ENCODE peak calls at places on chromosomes 4 and X, in nine cellular contexts. H, P, Y, D, G, A, I, N and S are unnamed samples.

GRCh38 chr4:137677851-137678250 is 145.6 kb upstream of the PCDH18 start:
- DNase-seq in H (no peak), P (peak; percentile 80), Y (no peak), D (no peak), G (no peak), A (peak; percentile 81), I (peak; percentile 58), N (no peak), S (no peak)

GRCh38 chr4:10733016-10733415 is 48.4 kb upstream of the CLNK start:
- DNase-seq in H (no peak), P (no peak), Y (no peak), D (no peak), G (no peak), A (no peak), I (no peak), N (no peak), S (no peak)

GRCh38 chrX:10783451-10783995 is 163.1 kb upstream of the MID1 start:
- DNase-seq in H (no peak), P (no peak), Y (no peak), D (no peak), G (no peak), A (no peak), I (no peak), N (no peak), S (no peak)

GRCh38 chrX:13898603-13899002 is 81.7 kb upstream of the GPM6B start:
- DNase-seq in H (no peak), P (peak; percentile 24), Y (no peak), D (no peak), G (peak; percentile 11), A (no peak), I (peak; percentile 74), N (no peak), S (no peak)

GRCh38 chrX:126137899-126138298 is 28.2 kb downstream of the DCAF12L2 start:
- DNase-seq in H (peak; percentile 8), P (no peak), Y (no peak), D (peak; percentile 25), G (no peak), A (no peak), I (no peak), N (no peak), S (no peak)

GRCh38 chr4:47383829-47384427 is 79.6 kb downstream of the COMMD8 start:
- DNase-seq in H (peak; percentile 53), P (peak; percentile 38), Y (no peak), D (peak; percentile 62), G (peak; percentile 2), A (peak; percentile 37), I (peak; percentile 40), N (no peak), S (peak; percentile 27)

GRCh38 chrX:43728002-43728401 is 71.9 kb downstream of the MAOA start:
- DNase-seq in H (no peak), P (no peak), Y (no peak), D (no peak), G (no peak), A (no peak), I (no peak), N (no peak), S (no peak)

GRCh38 chrX:8668797-8669196 is 63.1 kb downstream of the ANOS1 start:
- DNase-seq in H (peak; percentile 11), P (no peak), Y (no peak), D (peak; percentile 21), G (no peak), A (no peak), I (no peak), N (no peak), S (no peak)

GRCh38 chrX:80876877-80877276 is 67.2 kb upstream of the BRWD3 start:
- DNase-seq in H (peak; percentile 13), P (peak; percentile 19), Y (no peak), D (peak; percentile 43), G (no peak), A (peak; percentile 33), I (peak; percentile 56), N (no peak), S (peak; percentile 16)

GRCh38 chr4:151198748-151199147 is 78.2 kb upstream of the PRSS48 start:
- DNase-seq in H (no peak), P (no peak), Y (no peak), D (no peak), G (no peak), A (peak; percentile 60), I (no peak), N (no peak), S (no peak)

GRCh38 chr4:18020145-18020670 is 1.3 kb downstream of the LCORL start:
- DNase-seq in H (peak; percentile 8), P (peak; percentile 9), Y (no peak), D (peak; percentile 25), G (no peak), A (peak; percentile 21), I (peak; percentile 6), N (no peak), S (no peak)

GRCh38 chrX:20101927-20102581 is 14.7 kb downstream of the MAP7D2 start:
- DNase-seq in H (no peak), P (no peak), Y (no peak), D (no peak), G (no peak), A (no peak), I (no peak), N (no peak), S (no peak)

GRCh38 chrX:49054073-49054762 is 4.6 kb upstream of the CCDC120 start:
- DNase-seq in H (no peak), P (no peak), Y (no peak), D (no peak), G (no peak), A (no peak), I (no peak), N (no peak), S (no peak)
- H3K4me3 ChIP-seq in H (peak overlapping the region; percentile 60), P (no peak overlapping the region), Y (peak overlapping the region; percentile 76), D (peak overlapping the region; percentile 63), G (peak overlapping the region; percentile 51), A (peak overlapping the region; percentile 54), I (peak overlapping the region; percentile 70), N (peak overlapping the region; percentile 48), S (peak overlapping the region; percentile 53)

GRCh38 chrX:102711872-102712215 is 404 bp upstream of the GPRASP2 start:
- DNase-seq in H (no peak), P (no peak), Y (no peak), D (peak; percentile 44), G (no peak), A (no peak), I (no peak), N (no peak), S (no peak)

GRCh38 chrX:102712216-102712966 is at the start of gene GPRASP2:
- DNase-seq in H (peak; percentile 48), P (peak; percentile 23), Y (peak; percentile 60), D (peak; percentile 58), G (peak; percentile 22), A (peak; percentile 15), I (peak; percentile 46), N (peak; percentile 48), S (no peak)

GRCh38 chrX:102714994-102715393 is 2.7 kb downstream of the GPRASP2 start:
- DNase-seq in H (no peak), P (no peak), Y (no peak), D (peak; percentile 34), G (no peak), A (peak; percentile 3), I (no peak), N (no peak), S (no peak)

GRCh38 chrX:102715967-102716366 is 3.7 kb downstream of the GPRASP2 start:
- DNase-seq in H (no peak), P (no peak), Y (no peak), D (no peak), G (no peak), A (no peak), I (no peak), N (no peak), S (no peak)

DNA sequence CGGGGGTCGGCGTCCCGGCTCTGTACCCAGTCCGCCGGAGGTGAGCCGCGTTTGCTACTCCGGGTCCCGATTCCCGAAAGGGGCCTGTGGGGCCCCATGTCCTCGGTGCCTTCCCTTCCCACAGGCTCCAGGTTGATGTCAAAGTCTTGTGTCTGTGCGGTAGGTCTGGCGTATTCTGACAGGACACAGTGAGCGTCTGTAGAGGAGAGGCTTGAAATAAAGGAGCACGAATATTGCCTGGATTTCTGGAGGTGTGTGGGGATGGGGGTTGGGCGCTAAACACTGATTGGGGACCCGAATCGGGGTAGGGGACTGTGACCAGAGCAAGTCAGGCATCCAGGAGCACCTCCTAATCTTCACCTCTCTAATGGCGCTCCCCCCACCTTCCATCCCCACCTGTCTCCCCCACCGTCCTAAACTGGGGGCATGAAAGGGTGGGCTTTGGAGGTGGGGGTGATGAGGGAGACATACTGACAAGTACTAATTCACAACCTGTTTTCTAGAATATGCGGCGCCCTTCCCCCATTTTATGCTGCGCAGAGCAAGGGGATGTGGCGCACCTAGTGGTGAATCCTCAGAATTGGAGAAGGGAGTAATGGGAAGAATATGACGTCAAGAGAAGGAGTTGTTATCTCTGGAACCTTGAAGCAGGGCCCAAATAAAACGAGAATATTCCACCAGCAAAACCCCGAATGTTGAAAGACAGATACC is 874 bp downstream of the GPRASP2 start:
- DNase-seq in H (peak; percentile 72), P (peak; percentile 54), Y (peak; percentile 35), D (peak; percentile 64), G (peak; percentile 21), A (peak; percentile 38), I (peak; percentile 66), N (peak; percentile 42), S (peak; percentile 18)
- TF ChIP-seq CTCF in H (peak; percentile 52), P (peak; percentile 69), Y (peak; percentile 67), D (peak; percentile 58), G (peak; percentile 55), A (peak; percentile 61), I (peak; percentile 68), N (peak; percentile 52), S (peak; percentile 67)

GRCh38 chr4:123305746-123306145 is 90.8 kb upstream of the SPRY1 start:
- DNase-seq in H (no peak), P (no peak), Y (no peak), D (no peak), G (no peak), A (no peak), I (no peak), N (no peak), S (no peak)
- H3K4me3 ChIP-seq in H (no peak overlapping the region), P (no peak overlapping the region), Y (no peak overlapping the region), D (no peak overlapping the region), G (no peak overlapping the region), A (no peak overlapping the region), I (no peak overlapping the region), N (no peak overlapping the region), S (no peak overlapping the region)

GRCh38 chrX:78595901-78596502 is 63.1 kb downstream of the RTL3 start:
- DNase-seq in H (no peak), P (no peak), Y (no peak), D (peak; percentile 42), G (no peak), A (peak; percentile 3), I (peak; percentile 8), N (no peak), S (no peak)
- TF ChIP-seq CTCF in H (no peak), P (no peak), Y (no peak), D (peak; percentile 72), G (peak; percentile 21), A (peak; percentile 38), I (peak; percentile 61), N (no peak), S (no peak)

GRCh38 chr4:121973791-121974190 is 21.9 kb upstream of the TRPC3 start:
- DNase-seq in H (no peak), P (no peak), Y (no peak), D (no peak), G (no peak), A (no peak), I (no peak), N (no peak), S (no peak)

GRCh38 chr4:121978169-121978516 is 26.3 kb upstream of the TRPC3 start:
- DNase-seq in H (no peak), P (no peak), Y (no peak), D (no peak), G (no peak), A (no peak), I (no peak), N (no peak), S (no peak)

GRCh38 chr4:121980643-121981042 is 28.8 kb upstream of the TRPC3 start:
- DNase-seq in H (no peak), P (no peak), Y (peak; percentile 16), D (no peak), G (peak; percentile 52), A (peak; percentile 80), I (no peak), N (no peak), S (no peak)

GRCh38 chr4:121977251-121978168 is 25.6 kb upstream of the TRPC3 start:
- DNase-seq in H (peak; percentile 31), P (no peak), Y (no peak), D (no peak), G (no peak), A (no peak), I (no peak), N (no peak), S (no peak)
- H3K4me3 ChIP-seq in H (no peak overlapping the region), P (no peak overlapping the region), Y (no peak overlapping the region), D (no peak overlapping the region), G (no peak overlapping the region), A (no peak overlapping the region), I (no peak overlapping the region), N (no peak overlapping the region), S (no peak overlapping the region)